ENCODE peak calls at places on chromosomes 11 and 22, in seven cellular contexts. O, G, T, U, E, X and Z are unnamed samples.

GRCh38 chr22:28051787-28052356 is 132.8 kb upstream of the PITPNB start:
- DNase-seq in O (no peak), G (peak; percentile 61), U (peak; percentile 84), E (peak; percentile 63), T (peak; percentile 72), X (peak; percentile 58), Z (peak; percentile 59)

GRCh38 chr11:61732705-61733104 is 19.7 kb upstream of the MYRF start:
- DNase-seq in E (no peak), G (peak; percentile 34), O (no peak), X (no peak), T (no peak), U (no peak), Z (no peak)

GRCh38 chr11:108958446-108959123 is 293.7 kb downstream of the DDX10 start:
- DNase-seq in X (no peak), E (peak; percentile 43), T (no peak), U (no peak), G (peak; percentile 82), O (no peak), Z (peak; percentile 78)

GRCh38 chr22:44391026-44391425 is 78.3 kb upstream of the SHISAL1 start:
- DNase-seq in E (no peak), G (no peak), X (no peak), O (no peak), U (peak; percentile 19), T (peak; percentile 8), Z (no peak)

GRCh38 chr22:26401726-26402125 is 27.3 kb upstream of the ASPHD2 start:
- DNase-seq in E (peak; percentile 72), T (no peak), G (no peak), X (no peak), O (no peak), U (no peak), Z (no peak)

GRCh38 chr11:66011239-66011784 is 496 bp upstream of the CST6 start:
- DNase-seq in X (no peak), G (peak; percentile 53), O (peak; percentile 86), U (no peak), E (no peak), T (no peak), Z (peak; percentile 32)

GRCh38 chr22:29457730-29458129 is 19.3 kb downstream of the RFPL1 start:
- DNase-seq in T (no peak), X (peak; percentile 24), E (peak; percentile 65), G (peak; percentile 37), O (no peak), U (no peak), Z (peak; percentile 47)

GRCh38 chr22:42340695-42341383 is 70.4 kb upstream of the TCF20 start:
- DNase-seq in G (no peak), X (no peak), O (no peak), U (peak; percentile 54), T (no peak), E (peak; percentile 20), Z (no peak)

GRCh38 chr11:42976636-42977217 is 335.1 kb upstream of the API5 start:
- DNase-seq in G (no peak), U (no peak), T (no peak), O (no peak), X (no peak), E (no peak), Z (no peak)

GRCh38 chr11:62120001-62120400 is 3.8 kb upstream of the INCENP start:
- DNase-seq in O (peak; percentile 78), U (no peak), X (no peak), T (no peak), G (no peak), E (no peak), Z (no peak)

GRCh38 chr11:126456783-126457542 is 101.5 kb downstream of the ST3GAL4 start:
- DNase-seq in T (no peak), X (no peak), O (no peak), U (no peak), G (no peak), E (no peak), Z (no peak)

GRCh38 chr11:101441747-101442146 is 142.1 kb downstream of the TRPC6 start:
- DNase-seq in G (no peak), U (no peak), T (peak; percentile 71), E (no peak), O (peak; percentile 55), X (no peak), Z (peak; percentile 50)

GRCh38 chr11:68891356-68891948 is 12.2 kb downstream of the MRPL21 start:
- DNase-seq in O (no peak), T (no peak), U (no peak), X (no peak), G (no peak), E (no peak), Z (no peak)

GRCh38 chr11:45750439-45750838 is 54.5 kb upstream of the SLC35C1 start:
- DNase-seq in X (no peak), T (no peak), G (no peak), E (no peak), O (no peak), U (no peak), Z (no peak)

GRCh38 chr11:46112961-46113617 is 8.2 kb downstream of the PHF21A start:
- DNase-seq in E (peak; percentile 88), U (no peak), T (no peak), G (peak; percentile 68), O (no peak), X (peak; percentile 39), Z (peak; percentile 54)

GRCh38 chr11:96827164-96827563 is 437.4 kb downstream of the JRKL start:
- DNase-seq in T (no peak), E (peak; percentile 31), U (no peak), O (no peak), G (peak; percentile 0), X (no peak), Z (no peak)

GRCh38 chr11:115330693-115331482 is 173.3 kb downstream of the CADM1 start:
- DNase-seq in T (no peak), U (no peak), O (no peak), E (no peak), X (no peak), G (no peak), Z (no peak)

GRCh38 chr11:76287227-76287626 is 80.9 kb upstream of the WNT11 start:
- DNase-seq in X (no peak), T (no peak), G (no peak), O (no peak), E (no peak), U (no peak), Z (no peak)

GRCh38 chr11:27699242-27699925 is 871 bp downstream of the BDNF start:
- DNase-seq in T (no peak), E (no peak), G (peak; percentile 55), U (no peak), O (no peak), X (no peak), Z (no peak)

GRCh38 chr11:94958118-94958517 is 15.2 kb downstream of the CWC15 start:
- DNase-seq in U (no peak), T (no peak), E (no peak), G (peak; percentile 66), X (no peak), O (no peak), Z (peak; percentile 24)

GRCh38 chr11:12973529-12974181 is 35.5 kb upstream of the RASSF10 start:
- DNase-seq in X (no peak), U (no peak), T (no peak), E (no peak), G (no peak), O (no peak), Z (no peak)
- TF ChIP-seq CTCF in X (no peak), U (no peak), T (no peak), E (no peak), G (no peak), O (no peak), Z (no peak)

GRCh38 chr11:119282495-119282894 is 34.4 kb downstream of the MCAM start:
- DNase-seq in U (no peak), O (no peak), X (no peak), G (no peak), T (no peak), E (no peak), Z (no peak)

GRCh38 chr11:119288219-119288618 is 28.7 kb downstream of the MCAM start:
- DNase-seq in E (no peak), X (no peak), U (no peak), O (no peak), T (no peak), G (no peak), Z (no peak)

GRCh38 chr11:119285431-119285830 is 31.5 kb downstream of the MCAM start:
- DNase-seq in E (no peak), O (no peak), X (no peak), G (no peak), T (no peak), U (no peak), Z (no peak)

DNA sequence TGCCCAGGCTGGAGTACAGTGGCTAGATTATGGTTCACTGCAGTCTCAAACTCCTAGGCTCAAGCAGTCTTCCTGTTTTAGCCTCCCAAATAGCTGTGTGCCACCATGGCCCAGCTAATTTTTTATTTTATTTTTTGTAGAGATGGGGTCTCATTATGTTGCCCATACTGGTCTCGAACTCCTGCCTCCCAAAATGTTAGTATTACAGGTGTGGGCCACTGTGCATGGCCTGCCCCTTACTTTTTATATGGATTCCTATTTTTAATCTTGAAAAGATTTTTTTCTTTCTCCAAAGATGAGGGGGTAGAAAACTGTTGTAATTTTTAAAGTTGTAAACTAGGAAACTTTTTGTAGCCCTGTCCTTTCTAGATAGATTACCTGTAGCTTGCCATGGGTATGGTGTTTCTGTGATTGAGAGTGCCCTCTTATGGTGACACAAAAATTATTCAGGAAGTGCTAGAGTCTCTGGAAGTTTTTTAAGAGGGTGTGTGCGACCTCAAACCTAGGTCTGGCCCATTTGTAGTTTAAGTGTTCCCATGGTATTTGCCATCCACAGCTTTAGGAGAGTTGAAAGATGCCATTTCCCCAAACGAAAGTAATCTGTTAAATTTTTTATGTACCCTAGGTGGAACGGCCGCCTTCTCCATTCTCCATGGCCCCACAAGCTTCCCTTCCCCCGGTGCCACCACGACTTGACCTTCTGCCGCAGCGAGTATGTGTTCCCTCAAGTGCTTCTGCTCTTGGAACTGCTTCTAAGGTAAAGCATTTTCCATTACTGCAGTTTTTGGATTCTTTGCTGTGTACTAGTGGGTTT is 32.4 kb downstream of the MCAM start:
- DNase-seq in G (peak; percentile 47), U (no peak), O (no peak), X (no peak), E (peak; percentile 60), T (no peak), Z (no peak)
- TF ChIP-seq CTCF in G (peak; percentile 54), U (no peak), O (peak; percentile 44), X (peak; percentile 25), E (peak; percentile 56), T (peak; percentile 51), Z (peak; percentile 47)

DNA sequence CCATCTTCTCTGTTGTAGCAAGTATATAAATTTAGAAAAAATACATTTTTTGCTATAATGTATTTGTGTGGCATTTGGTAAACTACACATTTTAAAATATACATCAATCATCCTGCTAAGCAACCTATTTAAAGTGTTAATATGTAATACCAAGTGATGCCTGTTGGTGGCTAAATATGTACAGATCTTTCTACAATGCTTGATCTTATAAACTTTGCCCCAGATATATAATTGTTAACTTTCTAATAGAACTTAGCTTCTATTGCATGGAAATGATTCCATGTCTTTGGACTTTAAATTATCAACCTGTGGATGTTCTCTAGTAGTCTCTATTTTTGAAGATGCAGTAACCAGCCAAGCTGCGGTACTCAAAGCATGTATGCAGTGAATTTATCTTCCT is 1260.4 kb upstream of the RAG2 start:
- DNase-seq in G (no peak), X (no peak), E (no peak), O (no peak), T (no peak), U (no peak), Z (no peak)
- TF ChIP-seq CTCF in G (no peak), X (no peak), E (no peak), O (no peak), T (no peak), U (no peak), Z (peak; percentile 8)

DNA sequence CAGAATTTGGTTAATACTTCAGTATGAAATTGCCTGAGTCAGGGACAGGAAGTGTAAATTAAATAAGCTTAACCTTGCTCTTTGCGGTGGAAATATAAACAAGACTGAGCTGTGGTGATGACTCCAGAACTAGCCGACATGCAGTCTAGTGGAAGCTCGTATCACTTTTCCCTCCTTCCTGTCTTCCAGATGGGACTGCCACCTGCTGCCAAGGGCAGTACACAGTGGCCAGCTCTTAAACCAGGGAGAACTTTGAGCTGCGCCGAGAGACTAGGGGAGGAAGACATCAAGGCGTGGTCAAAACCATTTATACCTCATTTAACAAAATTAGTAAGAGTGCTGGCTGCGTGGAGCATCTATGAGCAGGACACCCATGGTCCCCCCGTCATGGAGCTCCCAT is 31.3 kb upstream of the CTTN start:
- DNase-seq in X (no peak), G (peak; percentile 88), E (no peak), T (no peak), U (no peak), O (no peak), Z (peak; percentile 40)
- TF ChIP-seq CTCF in X (no peak), G (peak; percentile 23), E (no peak), T (no peak), U (no peak), O (no peak), Z (peak; percentile 36)